ENCODE peak calls at places on chromosomes 5 and 9, in six cellular contexts. Q is HepG2, A is HCT116, E is A549, V is right lobe of liver, D is upper lobe of left lung. Z is an unnamed sample. For H3K4me1, the result is how much of the 10 kb centered on the place peaks cover.

GRCh38 chr9:99039388-99040182 is 65.3 kb upstream of the TGFBR1 start:
- ATAC-seq in Q (no peak), A (no peak), E (no peak), V (no peak), D (no peak), Z (no peak)

GRCh38 chr5:80339116-80339515 is 19.3 kb downstream of the SPZ1 start:
- ATAC-seq in Q (no peak), A (no peak), E (no peak), V (no peak), D (no peak), Z (no peak)

GRCh38 chr5:37727238-37727637 is 112.6 kb downstream of the GDNF start:
- ATAC-seq in Q (no peak), A (no peak), E (no peak), V (no peak), D (no peak), Z (no peak)

GRCh38 chr9:14710804-14711203 is 11.7 kb downstream of the CER1 start:
- ATAC-seq in Q (no peak), A (no peak), E (no peak), V (no peak), D (no peak), Z (no peak)

GRCh38 chr9:108439967-108440366 is 415.8 kb downstream of the ACTL7B start:
- ATAC-seq in Q (no peak), A (no peak), E (no peak), V (no peak), D (no peak), Z (peak)

GRCh38 chr5:68295772-68296171 is 80.2 kb downstream of the PIK3R1 start:
- ATAC-seq in Q (no peak), A (no peak), E (no peak), V (no peak), D (no peak), Z (no peak)

GRCh38 chr5:79181419-79182022 is 54.4 kb upstream of the JMY start:
- ATAC-seq in Q (peak), A (no peak), E (peak), V (peak), D (no peak), Z (peak)

GRCh38 chr5:116415989-116416388 is 158.6 kb downstream of the SEMA6A start:
- ATAC-seq in Q (no peak), A (no peak), E (no peak), V (no peak), D (no peak), Z (no peak)

DNA sequence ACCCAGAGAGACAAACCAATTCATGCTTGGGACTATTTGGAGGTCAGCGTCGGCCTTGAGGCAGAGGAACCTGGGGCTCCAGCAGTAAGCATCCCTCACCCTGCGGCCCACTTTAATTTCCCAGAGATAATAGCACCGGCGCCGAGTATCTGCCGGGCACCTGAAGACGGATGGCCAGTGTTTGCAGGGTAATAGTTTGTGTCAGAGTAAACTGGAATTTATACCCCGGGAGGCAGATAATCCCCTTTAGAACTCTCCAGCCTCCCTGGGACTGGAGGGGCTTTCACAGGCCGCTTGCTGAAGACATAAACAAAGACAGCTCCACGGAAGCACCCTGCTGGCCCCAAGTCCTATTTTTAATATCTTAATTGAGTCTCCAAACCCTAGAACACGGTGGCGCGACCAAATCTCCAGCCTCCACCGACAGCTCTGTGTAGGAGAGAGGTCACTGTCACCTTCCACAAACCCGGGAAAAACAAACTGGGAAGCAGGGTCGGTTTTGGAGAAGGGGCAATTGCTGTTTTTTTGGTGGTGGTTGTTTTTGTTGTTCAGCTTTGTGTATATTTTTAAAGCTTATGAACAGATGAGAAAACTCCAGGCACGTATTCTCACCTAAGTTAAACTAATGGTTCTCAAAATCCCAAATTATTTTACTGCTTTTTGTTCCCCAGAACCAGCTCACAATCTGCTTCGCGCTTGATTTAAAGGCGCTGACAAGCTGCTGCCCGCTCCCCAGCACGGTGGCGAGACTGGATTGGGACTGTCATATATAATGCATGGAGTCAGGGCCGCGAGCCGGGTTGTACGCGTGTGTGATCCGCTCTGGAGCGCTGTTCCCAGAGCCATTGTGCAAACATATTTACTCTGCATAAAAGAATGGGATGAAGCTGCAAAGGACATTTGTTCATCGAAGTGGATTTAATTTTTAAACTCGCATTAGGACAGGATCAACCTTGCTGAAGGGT is 17.6 kb upstream of the FCN1 start:
- ATAC-seq in Q (no peak), A (no peak), E (no peak), V (no peak), D (no peak), Z (no peak)
- H3K4me1 ChIP-seq in Q (under half), A (under half), E (under half), V (under half), D (under half), Z (under half)

GRCh38 chr9:131020388-131020787 is 11.4 kb downstream of the LAMC3 start:
- ATAC-seq in Q (no peak), A (no peak), E (no peak), V (no peak), D (no peak), Z (no peak)

GRCh38 chr9:131020862-131021261 is 11.9 kb downstream of the LAMC3 start:
- ATAC-seq in Q (no peak), A (no peak), E (no peak), V (no peak), D (no peak), Z (no peak)

GRCh38 chr9:131019387-131020239 is 10.6 kb downstream of the LAMC3 start:
- ATAC-seq in Q (no peak), A (no peak), E (no peak), V (no peak), D (peak), Z (no peak)

GRCh38 chr9:131017067-131017466 is 8.1 kb downstream of the LAMC3 start:
- ATAC-seq in Q (no peak), A (no peak), E (no peak), V (no peak), D (no peak), Z (no peak)

DNA sequence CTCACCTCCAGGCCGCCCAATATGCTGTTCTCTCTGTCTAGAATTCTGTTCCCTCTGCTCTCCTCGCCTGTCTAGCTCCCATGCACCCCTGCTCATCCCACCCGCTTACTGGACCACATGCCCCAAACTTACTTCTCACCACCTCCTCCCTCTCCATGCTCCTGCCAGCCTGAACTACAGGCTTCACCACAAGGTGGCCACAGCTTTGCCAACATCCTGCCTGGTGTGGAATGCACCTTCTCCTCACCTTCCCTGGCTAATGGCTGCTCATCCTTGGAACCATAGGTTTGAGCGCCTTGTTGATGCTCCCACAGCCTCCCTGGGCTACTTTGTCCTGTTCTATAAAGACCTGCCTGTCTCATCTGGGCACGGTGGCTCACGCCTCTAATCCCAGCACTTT is 9.6 kb downstream of the LAMC3 start:
- ATAC-seq in Q (peak), A (peak), E (peak), V (no peak), D (no peak), Z (no peak)
- TF ChIP-seq CTCF in Q (peak), A (peak), E (no peak), V (no peak), D (no peak), Z (no peak)

GRCh38 chr9:134025606-134026541 is 593 bp downstream of the BRD3OS start:
- ATAC-seq in Q (peak), A (peak), E (peak), V (no peak), D (no peak), Z (peak)

GRCh38 chr9:134026561-134026960 is 1.3 kb downstream of the BRD3OS start:
- ATAC-seq in Q (no peak), A (no peak), E (no peak), V (no peak), D (no peak), Z (no peak)

GRCh38 chr9:134024393-134024792 is 888 bp upstream of the BRD3OS start:
- ATAC-seq in Q (no peak), A (no peak), E (no peak), V (no peak), D (no peak), Z (peak)

GRCh38 chr9:134026981-134027380 is 1.7 kb downstream of the BRD3OS start:
- ATAC-seq in Q (no peak), A (no peak), E (no peak), V (no peak), D (no peak), Z (no peak)

GRCh38 chr9:134024828-134025605 is at the start of gene BRD3OS:
- ATAC-seq in Q (peak), A (peak), E (peak), V (peak), D (peak), Z (peak)
- TF ChIP-seq POLR2A in Q (no peak), A (no peak), E (no peak), V (no peak), D (no peak), Z (peak)

GRCh38 chr9:134396825-134397224 is 70.6 kb downstream of the RXRA start:
- ATAC-seq in Q (no peak), A (no peak), E (no peak), V (peak), D (no peak), Z (no peak)

GRCh38 chr9:134400283-134400682 is 74.0 kb downstream of the RXRA start:
- ATAC-seq in Q (no peak), A (no peak), E (no peak), V (no peak), D (no peak), Z (no peak)

GRCh38 chr9:134399435-134400056 is 73.3 kb downstream of the RXRA start:
- ATAC-seq in Q (no peak), A (peak), E (no peak), V (no peak), D (no peak), Z (no peak)

GRCh38 chr9:134396258-134396742 is 70.0 kb downstream of the RXRA start:
- ATAC-seq in Q (no peak), A (no peak), E (no peak), V (peak), D (peak), Z (no peak)

GRCh38 chr9:134398756-134399155 is 72.5 kb downstream of the RXRA start:
- ATAC-seq in Q (no peak), A (no peak), E (no peak), V (no peak), D (no peak), Z (no peak)
- H3K4me1 ChIP-seq in Q (under half), A (under half), E (under half), V (under half), D (half or more), Z (under half)

GRCh38 chr5:150167908-150168307 is 1.3 kb downstream of the CDX1 start:
- ATAC-seq in Q (no peak), A (peak), E (no peak), V (no peak), D (no peak), Z (no peak)
- TF ChIP-seq CTCF in Q (peak), A (no peak), E (no peak), V (no peak), D (no peak), Z (no peak)

GRCh38 chr9:136543830-136544548 is 1.9 kb downstream of the NOTCH1 start:
- ATAC-seq in Q (peak), A (no peak), E (no peak), V (no peak), D (no peak), Z (no peak)
- TF ChIP-seq POLR2A in Q (no peak), A (no peak), E (no peak), V (no peak), D (no peak), Z (no peak)

DNA sequence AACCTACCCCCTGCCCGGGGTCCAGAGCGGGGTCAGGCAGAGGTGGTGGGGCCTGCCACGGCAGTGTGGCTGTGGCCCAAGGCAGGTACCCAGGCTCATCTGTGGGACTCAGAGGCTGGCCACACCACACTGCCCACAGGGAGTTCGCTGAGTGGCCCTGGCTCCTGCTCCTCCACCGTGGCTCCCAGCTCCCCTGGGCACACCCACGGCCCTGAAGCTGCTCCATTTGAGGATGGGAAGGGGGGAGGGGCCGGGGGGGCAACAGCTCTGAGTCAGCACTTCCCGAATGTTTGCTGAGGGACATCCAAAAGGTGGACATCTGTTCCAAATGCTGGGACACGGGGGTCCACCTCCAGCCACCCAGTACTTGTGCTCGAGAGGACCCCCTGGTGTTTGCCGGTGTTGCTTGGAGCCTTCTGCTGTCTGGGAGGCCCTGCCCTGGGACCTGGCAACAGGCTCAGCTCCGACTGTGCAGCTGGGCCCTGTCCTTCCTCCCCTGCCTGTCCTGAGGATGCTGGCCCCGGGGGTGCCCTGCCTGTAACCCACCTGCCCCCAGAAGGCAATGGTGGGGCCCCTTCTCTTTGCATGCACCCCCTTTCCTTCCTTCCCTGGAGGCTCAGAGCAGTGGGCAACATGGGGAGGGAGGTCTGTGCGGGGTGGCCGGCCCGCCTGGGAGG is 2.5 kb upstream of the NRARP start:
- ATAC-seq in Q (peak), A (no peak), E (no peak), V (no peak), D (no peak), Z (no peak)
- H3K4me1 ChIP-seq in Q (half or more), A (under half), E (under half), V (under half), D (half or more), Z (under half)

DNA sequence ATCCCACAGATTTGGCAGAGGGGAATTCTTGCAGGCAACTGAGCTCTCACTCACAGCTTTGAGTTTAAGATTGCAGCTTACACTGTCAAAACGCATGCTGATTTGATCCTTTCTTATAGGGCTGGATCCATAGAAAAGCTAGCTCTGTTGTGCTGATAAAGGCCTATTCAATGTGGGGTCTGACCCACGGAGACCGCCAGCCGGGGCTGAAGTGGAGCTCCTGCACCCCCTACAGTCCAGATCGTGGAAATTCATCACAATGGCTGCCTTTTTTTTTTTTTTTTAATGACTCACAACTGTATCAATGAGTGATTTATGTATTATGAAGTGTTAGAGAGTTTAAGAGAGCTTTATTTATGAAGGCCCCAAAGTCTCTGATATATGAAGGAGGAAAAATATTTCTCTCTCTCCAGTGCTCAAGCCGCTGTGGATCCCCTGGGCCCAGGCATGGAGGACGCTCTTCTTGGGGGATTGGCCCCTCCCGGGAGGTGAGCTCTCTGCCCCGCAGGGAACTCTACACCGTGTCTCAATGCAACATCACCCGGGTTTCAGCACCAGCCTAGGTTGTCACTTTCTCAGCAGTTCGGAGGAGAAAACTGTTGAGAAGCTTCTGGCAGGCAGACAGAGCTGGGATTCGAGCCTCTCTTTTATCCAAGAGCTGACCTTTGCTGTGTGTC is 700.2 kb downstream of the IRX1 start:
- ATAC-seq in Q (no peak), A (no peak), E (no peak), V (no peak), D (no peak), Z (no peak)
- TF ChIP-seq CTCF in Q (peak), A (no peak), E (no peak), V (peak), D (no peak), Z (no peak)

GRCh38 chr5:96702503-96703383 is 40.6 kb downstream of the CAST start:
- ATAC-seq in Q (peak), A (peak), E (peak), V (peak), D (peak), Z (peak)

GRCh38 chr5:96706433-96707111 is 44.4 kb downstream of the CAST start:
- ATAC-seq in Q (no peak), A (no peak), E (no peak), V (no peak), D (no peak), Z (no peak)

GRCh38 chr5:96703985-96704384 is 41.8 kb downstream of the CAST start:
- ATAC-seq in Q (no peak), A (no peak), E (no peak), V (no peak), D (no peak), Z (no peak)

GRCh38 chr5:96699186-96699820 is 37.1 kb downstream of the CAST start:
- ATAC-seq in Q (no peak), A (no peak), E (no peak), V (no peak), D (no peak), Z (no peak)

DNA sequence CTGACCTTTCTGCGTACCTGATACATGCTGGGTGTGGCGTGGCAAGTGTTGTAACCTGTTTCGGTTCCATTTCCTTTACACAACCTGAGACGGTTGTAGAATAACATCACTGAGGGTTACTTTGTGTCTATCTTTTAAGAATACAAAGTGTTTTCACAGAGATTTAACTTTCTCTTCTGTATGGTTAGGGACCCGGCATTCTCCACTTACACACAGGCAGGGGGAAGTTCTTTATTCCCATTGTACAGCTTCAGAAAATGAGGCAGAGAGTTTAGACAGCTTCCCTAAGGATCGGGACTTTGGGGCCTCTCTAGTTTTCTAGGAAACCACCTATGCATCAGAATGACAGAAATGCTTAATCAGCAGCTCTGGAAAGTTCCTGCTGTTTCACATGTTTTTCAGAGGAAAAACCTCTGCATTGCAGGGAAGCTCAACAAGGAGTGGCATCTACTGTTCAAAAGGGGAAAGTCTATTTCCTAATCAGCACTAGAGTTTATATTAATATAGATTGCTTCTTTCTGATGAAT is 41.3 kb downstream of the CAST start:
- ATAC-seq in Q (no peak), A (no peak), E (no peak), V (peak), D (no peak), Z (no peak)
- TF ChIP-seq POLR2A in Q (no peak), A (no peak), E (no peak), V (no peak), D (no peak), Z (no peak)